ENCODE peak calls at places on chromosome 22, in six cellular contexts. One of them, this sample, is unnamed.

GRCh38 chr22:31753005-31753633 is 700 bp upstream of the DEPDC5 start:
- DNase-seq in IMR-90: no peak
- DNase-seq in trophoblast cell: peak; percentile 74
- DNase-seq in neuronal stem cell: peak; percentile 66
- DNase-seq in H1: peak; percentile 76
- DNase-seq in mesenchymal stem cell: peak; percentile 46
- DNase-seq in this sample: peak; percentile 93

GRCh38 chr22:43535336-43535735 is 123.5 kb downstream of the MPPED1 start:
- DNase-seq in H1: no peak
- DNase-seq in trophoblast cell: no peak
- DNase-seq in neuronal stem cell: no peak
- DNase-seq in mesenchymal stem cell: no peak
- DNase-seq in IMR-90: no peak
- DNase-seq in this sample: no peak

GRCh38 chr22:31585161-31585859 is 76.7 kb downstream of the PISD start:
- DNase-seq in mesenchymal stem cell: peak; percentile 69
- DNase-seq in IMR-90: peak; percentile 60
- DNase-seq in trophoblast cell: peak; percentile 47
- DNase-seq in H1: no peak
- DNase-seq in neuronal stem cell: no peak
- DNase-seq in this sample: peak; percentile 49

GRCh38 chr22:45039206-45039605 is 29.4 kb upstream of the PHF21B start:
- DNase-seq in H1: no peak
- DNase-seq in trophoblast cell: no peak
- DNase-seq in mesenchymal stem cell: no peak
- DNase-seq in IMR-90: no peak
- DNase-seq in neuronal stem cell: no peak
- DNase-seq in this sample: no peak

GRCh38 chr22:25354456-25354855 is 135.0 kb downstream of the CRYBB2 start:
- DNase-seq in trophoblast cell: no peak
- DNase-seq in mesenchymal stem cell: no peak
- DNase-seq in IMR-90: no peak
- DNase-seq in neuronal stem cell: no peak
- DNase-seq in H1: no peak
- DNase-seq in this sample: no peak

GRCh38 chr22:33921576-33922181 is 1.4 kb upstream of the LARGE1 start:
- DNase-seq in trophoblast cell: peak; percentile 9
- DNase-seq in mesenchymal stem cell: peak; percentile 83
- DNase-seq in neuronal stem cell: peak; percentile 86
- DNase-seq in IMR-90: peak; percentile 60
- DNase-seq in H1: peak; percentile 92
- DNase-seq in this sample: peak; percentile 82

GRCh38 chr22:40572976-40573375 is 63.5 kb downstream of the MRTFA start:
- DNase-seq in neuronal stem cell: no peak
- DNase-seq in trophoblast cell: no peak
- DNase-seq in H1: no peak
- DNase-seq in IMR-90: no peak
- DNase-seq in mesenchymal stem cell: no peak
- DNase-seq in this sample: no peak

GRCh38 chr22:26276530-26277200 is 107.4 kb downstream of the SEZ6L start:
- DNase-seq in neuronal stem cell: no peak
- DNase-seq in mesenchymal stem cell: no peak
- DNase-seq in H1: no peak
- DNase-seq in IMR-90: no peak
- DNase-seq in trophoblast cell: no peak
- DNase-seq in this sample: peak; percentile 71

GRCh38 chr22:32803020-32803758 is 1.7 kb downstream of the TIMP3 start:
- DNase-seq in trophoblast cell: peak; percentile 26
- DNase-seq in mesenchymal stem cell: peak; percentile 69
- DNase-seq in IMR-90: peak; percentile 70
- DNase-seq in H1: no peak
- DNase-seq in neuronal stem cell: no peak
- DNase-seq in this sample: peak; percentile 65

GRCh38 chr22:45703758-45704157 is 32.1 kb downstream of the ATXN10 start:
- DNase-seq in IMR-90: no peak
- DNase-seq in trophoblast cell: no peak
- DNase-seq in neuronal stem cell: peak; percentile 36
- DNase-seq in mesenchymal stem cell: no peak
- DNase-seq in H1: no peak
- DNase-seq in this sample: peak; percentile 89

GRCh38 chr22:45599836-45600577 is 71.6 kb upstream of the ATXN10 start:
- DNase-seq in trophoblast cell: peak; percentile 42
- DNase-seq in neuronal stem cell: no peak
- DNase-seq in mesenchymal stem cell: no peak
- DNase-seq in H1: no peak
- DNase-seq in IMR-90: no peak
- DNase-seq in this sample: no peak

GRCh38 chr22:21797444-21798221 is 62.0 kb upstream of the YPEL1 start:
- DNase-seq in neuronal stem cell: no peak
- DNase-seq in IMR-90: peak; percentile 31
- DNase-seq in mesenchymal stem cell: peak; percentile 65
- DNase-seq in trophoblast cell: no peak
- DNase-seq in H1: no peak
- DNase-seq in this sample: no peak

GRCh38 chr22:19878461-19879247 is 24.0 kb upstream of the GNB1L start:
- DNase-seq in IMR-90: peak; percentile 26
- DNase-seq in trophoblast cell: no peak
- DNase-seq in mesenchymal stem cell: no peak
- DNase-seq in H1: peak; percentile 40
- DNase-seq in neuronal stem cell: no peak
- DNase-seq in this sample: no peak

GRCh38 chr22:16915711-16916110 is 90.5 kb upstream of the XKR3 start:
- DNase-seq in neuronal stem cell: no peak
- DNase-seq in trophoblast cell: no peak
- DNase-seq in mesenchymal stem cell: no peak
- DNase-seq in IMR-90: no peak
- DNase-seq in H1: no peak
- DNase-seq in this sample: no peak

GRCh38 chr22:41367039-41367679 is 14.6 kb upstream of the TEF start:
- DNase-seq in mesenchymal stem cell: peak; percentile 44
- DNase-seq in IMR-90: peak; percentile 96
- DNase-seq in neuronal stem cell: no peak
- DNase-seq in trophoblast cell: peak; percentile 98
- DNase-seq in H1: peak; percentile 66
- DNase-seq in this sample: peak; percentile 38

GRCh38 chr22:21866821-21867527 is 471 bp downstream of the MAPK1 start:
- DNase-seq in H1: peak; percentile 61
- DNase-seq in trophoblast cell: peak; percentile 27
- DNase-seq in mesenchymal stem cell: no peak
- DNase-seq in IMR-90: no peak
- DNase-seq in neuronal stem cell: peak; percentile 15
- DNase-seq in this sample: peak; percentile 31

GRCh38 chr22:45582955-45583320 is 80.3 kb downstream of the FBLN1 start:
- DNase-seq in trophoblast cell: no peak
- DNase-seq in IMR-90: no peak
- DNase-seq in neuronal stem cell: no peak
- DNase-seq in H1: no peak
- DNase-seq in mesenchymal stem cell: no peak
- DNase-seq in this sample: no peak

GRCh38 chr22:40404251-40405177 is 34.1 kb downstream of the SGSM3 start:
- DNase-seq in IMR-90: no peak
- DNase-seq in mesenchymal stem cell: no peak
- DNase-seq in H1: no peak
- DNase-seq in neuronal stem cell: no peak
- DNase-seq in trophoblast cell: no peak
- DNase-seq in this sample: no peak

GRCh38 chr22:46401370-46401769 is 65.9 kb downstream of the TRMU start:
- DNase-seq in trophoblast cell: no peak
- DNase-seq in IMR-90: no peak
- DNase-seq in H1: no peak
- DNase-seq in mesenchymal stem cell: no peak
- DNase-seq in neuronal stem cell: no peak
- DNase-seq in this sample: no peak

GRCh38 chr22:41003041-41003440 is 51.9 kb downstream of the RBX1 start:
- DNase-seq in mesenchymal stem cell: no peak
- DNase-seq in neuronal stem cell: no peak
- DNase-seq in trophoblast cell: peak; percentile 99
- DNase-seq in IMR-90: no peak
- DNase-seq in H1: no peak
- DNase-seq in this sample: peak; percentile 33

GRCh38 chr22:17410576-17410975 is 41.3 kb downstream of the CECR2 start:
- DNase-seq in H1: no peak
- DNase-seq in mesenchymal stem cell: no peak
- DNase-seq in neuronal stem cell: no peak
- DNase-seq in IMR-90: no peak
- DNase-seq in trophoblast cell: no peak
- DNase-seq in this sample: no peak

GRCh38 chr22:21030621-21031544 is 1.5 kb downstream of the SLC7A4 start:
- DNase-seq in mesenchymal stem cell: no peak
- DNase-seq in trophoblast cell: no peak
- DNase-seq in H1: no peak
- DNase-seq in neuronal stem cell: no peak
- DNase-seq in IMR-90: no peak
- DNase-seq in this sample: no peak

GRCh38 chr22:45551310-45552016 is 48.8 kb downstream of the FBLN1 start:
- DNase-seq in mesenchymal stem cell: peak; percentile 74
- DNase-seq in neuronal stem cell: no peak
- DNase-seq in IMR-90: no peak
- DNase-seq in H1: no peak
- DNase-seq in trophoblast cell: peak; percentile 83
- DNase-seq in this sample: no peak

GRCh38 chr22:36328635-36329216 is 59.0 kb downstream of the MYH9 start:
- DNase-seq in mesenchymal stem cell: peak; percentile 97
- DNase-seq in trophoblast cell: peak; percentile 90
- DNase-seq in neuronal stem cell: no peak
- DNase-seq in IMR-90: peak; percentile 96
- DNase-seq in H1: no peak
- DNase-seq in this sample: peak; percentile 66
- H4K8ac ChIP-seq in mesenchymal stem cell: peak overlapping the region; percentile 90
- H4K8ac ChIP-seq in trophoblast cell: peak overlapping the region; percentile 86
- H4K8ac ChIP-seq in neuronal stem cell: no peak overlapping the region
- H4K8ac ChIP-seq in IMR-90: peak overlapping the region; percentile 75
- H4K8ac ChIP-seq in H1: peak overlapping the region; percentile 91
- H4K8ac ChIP-seq in this sample: no peak overlapping the region

GRCh38 chr22:38461414-38462081 is 6.3 kb upstream of the KDELR3 start:
- DNase-seq in neuronal stem cell: peak; percentile 92
- DNase-seq in mesenchymal stem cell: peak; percentile 90
- DNase-seq in trophoblast cell: peak; percentile 86
- DNase-seq in IMR-90: peak; percentile 81
- DNase-seq in H1: peak; percentile 98
- DNase-seq in this sample: peak; percentile 97
- H3K4me3 ChIP-seq in neuronal stem cell: no peak overlapping the region
- H3K4me3 ChIP-seq in mesenchymal stem cell: peak overlapping the region; percentile 51
- H3K4me3 ChIP-seq in trophoblast cell: no peak overlapping the region
- H3K4me3 ChIP-seq in IMR-90: no peak overlapping the region
- H3K4me3 ChIP-seq in H1: peak overlapping the region; percentile 19
- H3K4me3 ChIP-seq in this sample: no peak overlapping the region

GRCh38 chr22:28442951-28443876 is 236.4 kb downstream of the TTC28 start:
- DNase-seq in trophoblast cell: peak; percentile 22
- DNase-seq in neuronal stem cell: peak; percentile 39
- DNase-seq in mesenchymal stem cell: peak; percentile 71
- DNase-seq in H1: peak; percentile 54
- DNase-seq in IMR-90: peak; percentile 76
- DNase-seq in this sample: peak; percentile 91

GRCh38 chr22:28438183-28438778 is 241.4 kb downstream of the TTC28 start:
- DNase-seq in neuronal stem cell: no peak
- DNase-seq in mesenchymal stem cell: no peak
- DNase-seq in IMR-90: no peak
- DNase-seq in H1: no peak
- DNase-seq in trophoblast cell: no peak
- DNase-seq in this sample: no peak

GRCh38 chr22:28442264-28442950 is 237.2 kb downstream of the TTC28 start:
- DNase-seq in H1: peak; percentile 85
- DNase-seq in mesenchymal stem cell: peak; percentile 83
- DNase-seq in neuronal stem cell: peak; percentile 58
- DNase-seq in IMR-90: peak; percentile 69
- DNase-seq in trophoblast cell: peak; percentile 67
- DNase-seq in this sample: peak; percentile 92

GRCh38 chr22:28441720-28442263 is 237.8 kb downstream of the TTC28 start:
- DNase-seq in trophoblast cell: no peak
- DNase-seq in mesenchymal stem cell: no peak
- DNase-seq in neuronal stem cell: peak; percentile 6
- DNase-seq in H1: no peak
- DNase-seq in IMR-90: no peak
- DNase-seq in this sample: no peak

DNA sequence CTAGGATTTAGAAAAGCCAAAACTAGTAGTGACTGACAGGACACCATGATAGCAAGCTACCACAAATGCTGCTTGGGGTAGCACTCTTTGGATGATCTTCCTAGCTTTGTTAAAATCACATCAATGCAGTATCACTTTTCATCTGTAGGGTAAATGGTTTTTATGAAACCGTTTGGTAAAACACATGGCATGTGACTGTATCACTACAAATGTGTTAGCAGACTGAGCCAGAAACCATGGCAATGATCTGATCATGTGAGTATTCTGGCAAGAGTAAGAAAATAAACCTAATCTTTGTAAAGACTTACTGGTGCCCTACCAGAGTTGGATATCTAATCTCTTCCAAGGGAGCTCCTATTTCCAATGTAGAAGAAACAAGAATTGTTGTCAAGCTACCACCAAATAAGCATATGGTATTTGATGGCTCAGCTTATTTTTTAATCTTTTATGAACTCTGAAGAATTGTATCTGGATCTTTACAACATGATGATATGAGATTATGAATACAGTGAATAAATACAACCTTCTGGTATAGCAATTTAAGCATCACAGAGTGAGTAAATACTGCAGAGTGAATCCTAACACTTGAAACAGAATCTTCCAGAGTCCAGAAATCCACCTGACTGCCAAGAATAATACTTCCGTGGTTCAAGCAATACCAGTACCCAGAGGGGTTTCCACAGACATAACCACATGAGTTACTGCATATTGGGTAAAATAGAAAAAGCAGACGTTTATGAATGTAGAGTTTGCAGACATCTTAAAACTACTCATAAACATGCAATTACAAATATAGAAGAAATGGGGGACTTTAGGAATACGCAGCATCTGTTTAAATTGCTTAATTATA is 238.9 kb downstream of the TTC28 start:
- DNase-seq in neuronal stem cell: no peak
- DNase-seq in mesenchymal stem cell: peak; percentile 28
- DNase-seq in IMR-90: peak; percentile 80
- DNase-seq in trophoblast cell: no peak
- DNase-seq in H1: no peak
- DNase-seq in this sample: no peak
- H3K4me2 ChIP-seq in neuronal stem cell: no peak overlapping the region
- H3K4me2 ChIP-seq in mesenchymal stem cell: no peak overlapping the region
- H3K4me2 ChIP-seq in IMR-90: no peak overlapping the region
- H3K4me2 ChIP-seq in trophoblast cell: no peak overlapping the region
- H3K4me2 ChIP-seq in H1: no peak overlapping the region
- H3K4me2 ChIP-seq in this sample: no peak overlapping the region

DNA sequence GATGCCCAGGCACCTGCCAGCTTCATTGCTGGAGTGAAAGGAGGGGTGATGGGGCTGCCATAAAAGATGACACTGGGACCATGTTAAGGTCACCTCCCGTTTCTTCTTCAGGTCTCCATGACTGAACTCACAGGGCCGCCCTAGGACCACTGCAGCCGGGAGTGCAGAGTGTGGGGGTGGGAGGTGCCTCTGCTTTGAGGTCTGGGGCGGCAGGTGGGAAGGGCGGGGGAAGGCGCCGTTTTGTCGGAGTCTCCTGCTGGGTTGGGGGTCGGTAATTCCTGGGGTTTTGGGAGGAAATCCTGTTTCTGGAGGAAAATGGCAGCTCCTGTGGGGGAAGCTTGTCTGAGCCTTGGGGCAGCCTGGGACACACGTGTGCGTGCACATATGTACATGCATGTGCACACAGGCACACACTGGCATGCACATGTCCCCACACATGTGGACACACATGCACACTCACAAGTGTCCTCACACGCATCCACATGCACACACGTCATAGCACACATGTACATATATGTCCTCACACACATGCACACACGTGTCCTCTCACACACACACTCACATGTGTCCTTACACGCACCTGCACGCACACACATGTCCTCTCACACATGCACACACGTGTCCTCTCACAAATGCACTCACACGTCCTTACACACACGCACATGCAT is 990.9 kb downstream of the BRD1 start:
- DNase-seq in neuronal stem cell: no peak
- DNase-seq in H1: no peak
- DNase-seq in mesenchymal stem cell: no peak
- DNase-seq in IMR-90: no peak
- DNase-seq in trophoblast cell: no peak
- DNase-seq in this sample: no peak
- H4K8ac ChIP-seq in neuronal stem cell: no peak overlapping the region
- H4K8ac ChIP-seq in H1: no peak overlapping the region
- H4K8ac ChIP-seq in mesenchymal stem cell: no peak overlapping the region
- H4K8ac ChIP-seq in IMR-90: no peak overlapping the region
- H4K8ac ChIP-seq in trophoblast cell: no peak overlapping the region
- H4K8ac ChIP-seq in this sample: no peak overlapping the region

This sample was measured in mesendoderm.